ENCODE peak calls at places on chromosomes 6 and 20, in six cellular contexts. Z is K562, X is GM12891, U is uterus, F is upper lobe of left lung, R is HepG2. N is an unnamed sample.

GRCh38 chr6:33078442-33078841 is 2.7 kb downstream of the HLA-DPB1 start:
- DNase-seq in Z (no peak), X (no peak), U (no peak), F (no peak), R (no peak), N (no peak)

GRCh38 chr6:133609404-133610270 is 279.3 kb upstream of the TCF21 start:
- DNase-seq in Z (no peak), X (no peak), U (no peak), F (no peak), R (peak), N (no peak)

GRCh38 chr6:95203153-95203754 is 374.1 kb upstream of the MANEA start:
- DNase-seq in Z (peak), X (peak), U (no peak), F (no peak), R (peak), N (no peak)

GRCh38 chr6:112252571-112253504 is 1.5 kb downstream of the LAMA4 start:
- DNase-seq in Z (no peak), X (no peak), U (peak), F (no peak), R (no peak), N (no peak)

GRCh38 chr20:62920039-62920645 is 6.2 kb downstream of the DIDO1 start:
- DNase-seq in Z (no peak), X (no peak), U (no peak), F (no peak), R (no peak), N (no peak)

GRCh38 chr6:136037246-136037884 is 185.9 kb downstream of the PDE7B start:
- DNase-seq in Z (no peak), X (no peak), U (peak), F (no peak), R (no peak), N (no peak)

GRCh38 chr6:148251286-148251685 is 91.4 kb upstream of the SASH1 start:
- DNase-seq in Z (no peak), X (no peak), U (no peak), F (no peak), R (peak), N (no peak)

GRCh38 chr6:72616406-72617015 is 5.4 kb upstream of the KCNQ5 start:
- DNase-seq in Z (no peak), X (no peak), U (no peak), F (no peak), R (peak), N (no peak)

GRCh38 chr6:56021943-56022342 is 146.6 kb upstream of the BMP5 start:
- DNase-seq in Z (no peak), X (no peak), U (no peak), F (no peak), R (no peak), N (no peak)

GRCh38 chr6:72022830-72023229 is 136.5 kb downstream of the RIMS1 start:
- DNase-seq in Z (no peak), X (no peak), U (no peak), F (no peak), R (no peak), N (no peak)

GRCh38 chr20:11379257-11380011 is 538.3 kb upstream of the BTBD3 start:
- DNase-seq in Z (no peak), X (no peak), U (no peak), F (no peak), R (peak), N (no peak)

GRCh38 chr6:6825153-6825847 is 236.8 kb downstream of the LY86 start:
- DNase-seq in Z (no peak), X (no peak), U (no peak), F (no peak), R (no peak), N (no peak)

GRCh38 chr6:79824231-79824630 is 123.1 kb downstream of the ELOVL4 start:
- DNase-seq in Z (no peak), X (no peak), U (no peak), F (no peak), R (no peak), N (no peak)

GRCh38 chr6:79813143-79813542 is 134.2 kb downstream of the ELOVL4 start:
- DNase-seq in Z (no peak), X (no peak), U (no peak), F (no peak), R (no peak), N (no peak)

GRCh38 chr6:79813854-79814477 is 133.4 kb downstream of the ELOVL4 start:
- DNase-seq in Z (peak), X (peak), U (peak), F (peak), R (peak), N (no peak)

GRCh38 chr6:79821859-79822258 is 125.5 kb downstream of the ELOVL4 start:
- DNase-seq in Z (no peak), X (no peak), U (no peak), F (no peak), R (no peak), N (no peak)

GRCh38 chr6:79818471-79818870 is 128.9 kb downstream of the ELOVL4 start:
- DNase-seq in Z (no peak), X (no peak), U (no peak), F (no peak), R (no peak), N (no peak)
- TF ChIP-seq POLR2A in Z (no peak), X (no peak), U (no peak), F (no peak), R (no peak), N (no peak)

GRCh38 chr20:17966432-17967312 is 1.9 kb downstream of the SNX5 start:
- DNase-seq in Z (no peak), X (no peak), U (no peak), F (no peak), R (peak), N (no peak)
- TF ChIP-seq POLR2A in Z (no peak), X (no peak), U (no peak), F (no peak), R (no peak), N (no peak)

GRCh38 chr20:53660078-53660909 is 66.7 kb upstream of the ZNF217 start:
- DNase-seq in Z (no peak), X (no peak), U (peak), F (no peak), R (no peak), N (no peak)
- TF ChIP-seq POLR2A in Z (no peak), X (no peak), U (no peak), F (no peak), R (no peak), N (no peak)

GRCh38 chr6:31621991-31622390 is 1.5 kb downstream of the PRRC2A start:
- DNase-seq in Z (no peak), X (no peak), U (no peak), F (no peak), R (no peak), N (no peak)

GRCh38 chr6:31619805-31620585 is 520 bp upstream of the PRRC2A start:
- DNase-seq in Z (peak), X (peak), U (peak), F (peak), R (peak), N (peak)

GRCh38 chr6:31622678-31623077 is 2.2 kb downstream of the PRRC2A start:
- DNase-seq in Z (no peak), X (no peak), U (no peak), F (peak), R (no peak), N (no peak)

GRCh38 chr6:31621320-31621939 is 915 bp downstream of the PRRC2A start:
- DNase-seq in Z (no peak), X (no peak), U (no peak), F (no peak), R (no peak), N (no peak)

DNA sequence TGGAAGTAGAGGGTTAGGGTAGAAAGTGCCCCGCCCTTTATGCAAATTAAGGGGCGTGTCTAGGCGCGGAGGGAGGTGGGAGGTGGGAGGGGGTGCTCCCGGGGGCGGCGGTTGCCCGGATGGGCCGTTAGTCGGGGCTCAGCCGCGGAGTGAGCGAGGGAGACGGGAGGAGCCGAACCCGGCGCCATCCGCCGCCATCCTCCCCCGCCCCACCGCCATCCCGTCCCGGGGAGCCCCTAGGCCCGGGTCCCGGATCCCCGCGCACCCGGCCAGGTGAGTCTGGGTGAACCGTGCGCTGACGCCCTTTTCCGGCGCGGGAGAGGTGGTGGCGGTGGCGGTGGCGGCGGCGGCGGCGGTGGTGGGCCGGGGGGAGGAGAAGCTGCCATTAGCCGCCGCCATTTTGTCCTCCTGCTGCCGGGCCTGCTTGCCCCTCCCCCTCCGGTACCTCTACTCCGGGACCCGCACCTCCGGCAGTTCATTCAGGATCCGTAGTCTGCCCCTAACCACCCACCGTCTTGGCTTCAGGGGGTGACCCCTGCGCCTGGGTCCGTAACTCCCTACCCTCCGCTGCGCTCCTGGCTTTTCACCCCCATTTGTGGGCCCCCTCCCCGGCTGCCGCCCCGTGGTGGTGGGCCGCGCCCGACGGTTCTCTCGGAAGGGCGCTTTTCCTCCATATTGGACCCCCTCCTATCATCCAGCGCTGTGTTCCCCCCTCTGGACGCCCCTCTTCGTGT is at the start of gene PRRC2A:
- DNase-seq in Z (peak), X (peak), U (peak), F (peak), R (no peak), N (no peak)
- TF ChIP-seq POLR2A in Z (peak), X (peak), U (peak), F (peak), R (peak), N (peak)

N was measured in esophagus squamous epithelium.